ENCODE peak calls at places on chromosomes 7 and 10, in nine cellular contexts. X is RWPE1; Y is astrocyte of the spinal cord; D is DND-41; G is CD4-positive, alpha-beta T cell; T is cardiac muscle cell; N is left ventricle myocardium inferior; C is H9; U is A549. B is an unnamed sample.

GRCh38 chr10:124565565-124566221 is 104.1 kb downstream of the LHPP start:
- DNase-seq in X (no peak), D (no peak), Y (no peak), G (no peak), C (peak), U (peak), N (no peak), T (peak), B (peak)

GRCh38 chr7:91276909-91277308 is 12.7 kb downstream of the FZD1 start:
- DNase-seq in D (no peak), T (no peak), Y (no peak), X (no peak), N (no peak), U (no peak), C (no peak), G (no peak), B (no peak)

GRCh38 chr10:71391701-71392100 is 5.0 kb upstream of the CDH23 start:
- DNase-seq in C (peak), D (no peak), U (no peak), T (no peak), G (no peak), X (no peak), Y (no peak), N (no peak), B (no peak)

GRCh38 chr7:135925205-135925604 is 52.0 kb downstream of the MTPN start:
- DNase-seq in X (no peak), T (no peak), U (no peak), N (no peak), C (no peak), D (no peak), G (no peak), Y (no peak), B (no peak)

GRCh38 chr10:124994573-124995473 is 52.9 kb downstream of the ZRANB1 start:
- DNase-seq in D (no peak), N (peak), T (no peak), C (no peak), X (no peak), Y (no peak), G (no peak), U (no peak), B (peak)

GRCh38 chr10:29011511-29011910 is 277.4 kb upstream of the LYZL1 start:
- DNase-seq in N (no peak), G (no peak), Y (no peak), U (no peak), T (no peak), C (no peak), X (no peak), D (no peak), B (no peak)

GRCh38 chr10:787933-788651 is 98.6 kb upstream of the DIP2C start:
- DNase-seq in D (peak), T (no peak), N (no peak), C (no peak), U (no peak), X (no peak), Y (peak), G (no peak), B (no peak)

GRCh38 chr7:82471351-82472020 is 27.9 kb upstream of the CACNA2D1 start:
- DNase-seq in U (no peak), T (no peak), C (no peak), Y (no peak), N (no peak), X (no peak), D (no peak), G (no peak), B (no peak)

GRCh38 chr10:4294996-4295792 is 510.2 kb upstream of the KLF6 start:
- DNase-seq in G (no peak), Y (no peak), C (no peak), D (no peak), U (no peak), N (no peak), T (no peak), X (no peak), B (no peak)

GRCh38 chr7:157253850-157254249 is 83.0 kb upstream of the DNAJB6 start:
- DNase-seq in C (no peak), N (peak), Y (no peak), T (no peak), X (no peak), D (no peak), G (no peak), U (peak), B (no peak)

GRCh38 chr7:12291870-12292269 is 80.8 kb downstream of the TMEM106B start:
- DNase-seq in X (no peak), T (no peak), C (no peak), G (no peak), D (no peak), U (peak), Y (no peak), N (no peak), B (no peak)

GRCh38 chr10:48333856-48334255 is 27.4 kb downstream of the MAPK8 start:
- DNase-seq in C (no peak), D (no peak), G (no peak), X (peak), T (no peak), Y (no peak), N (peak), U (no peak), B (no peak)

GRCh38 chr10:13684252-13684791 is 97.6 kb downstream of the PRPF18 start:
- DNase-seq in T (no peak), Y (peak), D (no peak), C (no peak), U (no peak), N (peak), X (no peak), G (no peak), B (no peak)

GRCh38 chr7:1844336-1844955 is 174.4 kb downstream of the ELFN1 start:
- DNase-seq in N (peak), D (no peak), C (no peak), Y (no peak), X (no peak), G (peak), U (no peak), T (no peak), B (no peak)
- TF ChIP-seq CTCF in N (no peak), D (peak), C (no peak), Y (no peak), X (no peak), G (no peak), U (no peak), T (peak), B (peak)

GRCh38 chr10:12350167-12350872 is 973 bp downstream of the CAMK1D start:
- DNase-seq in U (peak), T (peak), Y (peak), N (peak), D (peak), C (peak), X (peak), G (peak), B (peak)
- TF ChIP-seq CTCF in U (no peak), T (no peak), Y (no peak), N (peak), D (peak), C (no peak), X (no peak), G (no peak), B (no peak)

GRCh38 chr7:42461537-42461936 is 224.5 kb upstream of the GLI3 start:
- DNase-seq in C (no peak), X (no peak), Y (no peak), G (no peak), T (no peak), D (no peak), U (no peak), N (no peak), B (no peak)
- TF ChIP-seq CTCF in C (no peak), X (no peak), Y (no peak), G (no peak), T (no peak), D (no peak), U (no peak), N (no peak), B (no peak)

DNA sequence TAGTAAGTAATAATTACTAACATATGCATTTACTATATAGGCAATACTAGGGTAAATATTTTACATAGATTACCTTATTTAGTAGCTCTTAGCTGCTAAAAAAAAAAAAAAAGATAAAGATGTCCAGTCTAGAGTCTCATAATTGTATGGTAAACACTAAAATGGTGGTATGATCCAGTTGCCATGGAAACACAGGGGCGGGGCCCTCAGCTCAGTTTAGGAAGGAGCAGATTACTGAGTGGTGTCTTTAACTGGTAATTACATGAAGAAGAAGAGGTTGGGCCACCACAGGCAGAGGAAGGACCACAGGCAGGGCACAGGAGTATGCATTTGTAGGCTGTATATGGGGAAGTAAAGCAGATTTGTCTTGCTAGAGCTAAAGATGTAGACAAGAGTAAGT is 43.7 kb downstream of the ITGB8 start:
- DNase-seq in D (no peak), Y (no peak), C (no peak), G (no peak), N (no peak), T (no peak), U (no peak), X (no peak), B (no peak)
- TF ChIP-seq CTCF in D (no peak), Y (no peak), C (no peak), G (no peak), N (no peak), T (no peak), U (no peak), X (no peak), B (no peak)

DNA sequence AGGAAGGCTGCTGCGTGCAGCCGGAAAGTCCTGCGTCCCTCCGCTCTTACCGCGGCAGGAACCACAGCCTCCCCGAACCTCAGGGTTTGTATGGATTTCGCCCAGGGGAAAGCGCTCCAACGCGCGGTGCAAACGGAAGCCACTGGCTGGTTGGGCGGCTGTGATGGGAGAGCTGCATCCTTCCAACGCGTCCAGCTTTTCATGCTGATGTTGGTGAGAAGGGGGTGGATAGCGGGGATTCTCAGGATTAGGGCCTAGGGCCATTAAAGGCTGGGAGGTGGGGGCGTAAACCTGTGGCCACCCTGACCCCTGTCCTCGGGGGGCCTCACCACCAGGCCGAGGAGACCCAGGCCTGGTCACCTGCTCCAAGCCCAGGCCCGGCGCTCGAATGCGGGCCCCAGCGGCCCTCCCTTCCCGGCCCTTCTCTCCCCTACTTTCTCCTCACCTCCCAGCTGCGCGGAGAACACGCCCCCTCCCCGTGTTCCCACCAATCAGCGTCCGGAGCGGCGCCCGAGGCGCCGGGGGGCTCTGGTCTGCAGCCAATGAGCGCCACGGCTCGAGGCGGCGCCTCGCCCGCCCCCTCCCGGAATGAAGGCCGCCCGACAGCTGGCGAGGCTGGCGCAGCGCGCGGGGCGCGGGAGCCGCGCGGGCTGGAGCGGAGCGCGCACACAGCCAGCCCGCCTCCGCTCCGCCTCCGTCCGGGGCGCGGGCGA is 458 bp upstream of the NANOS1 start:
- DNase-seq in G (peak), U (peak), C (peak), Y (peak), X (peak), D (peak), N (peak), T (peak), B (peak)
- TF ChIP-seq CTCF in G (no peak), U (no peak), C (peak), Y (peak), X (peak), D (peak), N (peak), T (no peak), B (peak)

GRCh38 chr7:39949980-39950472 is at the start of gene CDK13:
- DNase-seq in T (peak), C (peak), G (peak), Y (peak), X (peak), U (peak), N (peak), D (peak), B (peak)
- TF ChIP-seq CTCF in T (no peak), C (no peak), G (no peak), Y (no peak), X (peak), U (no peak), N (peak), D (peak), B (no peak)

GRCh38 chr10:20855398-20856038 is 41.6 kb downstream of the NEBL start:
- DNase-seq in G (no peak), D (no peak), N (no peak), T (no peak), U (peak), C (no peak), X (peak), Y (peak), B (no peak)
- TF ChIP-seq CTCF in G (no peak), D (peak), N (peak), T (peak), U (peak), C (peak), X (peak), Y (peak), B (peak)

GRCh38 chr10:102065561-102066420 is 642 bp downstream of the HPS6 start:
- DNase-seq in Y (no peak), U (peak), T (peak), D (no peak), G (no peak), X (no peak), C (peak), N (peak), B (peak)

GRCh38 chr10:102066421-102067068 is 1.4 kb downstream of the HPS6 start:
- DNase-seq in G (no peak), Y (no peak), X (no peak), T (no peak), D (no peak), C (no peak), U (no peak), N (no peak), B (no peak)

GRCh38 chr10:102067091-102067916 is 2.2 kb downstream of the HPS6 start:
- DNase-seq in Y (no peak), X (no peak), G (no peak), U (no peak), D (no peak), T (no peak), C (no peak), N (no peak), B (no peak)

GRCh38 chr10:102064503-102064867 is 664 bp upstream of the HPS6 start:
- DNase-seq in X (no peak), D (no peak), G (no peak), U (no peak), Y (no peak), N (no peak), T (no peak), C (no peak), B (no peak)

GRCh38 chr10:102064868-102065560 is at the start of gene HPS6:
- DNase-seq in U (peak), G (peak), Y (peak), N (peak), D (peak), C (peak), X (peak), T (peak), B (peak)
- TF ChIP-seq CTCF in U (peak), G (no peak), Y (no peak), N (peak), D (peak), C (no peak), X (peak), T (peak), B (peak)

B was measured in GM13977.